ENCODE peak calls at places on chromosomes 6 and 20, in five cellular contexts. Z is upper lobe of left lung, N is IMR-90, T is pancreas, C is breast epithelium. J is an unnamed sample.
A peak's percentile ranks its signal among the peaks of the same experiment; 100 is the strongest.

GRCh38 chr6:133093957-133094356 is 147.2 kb upstream of the EYA4 start:
- DNase-seq in N (no peak), T (no peak), Z (no peak), C (no peak), J (no peak)

GRCh38 chr6:17542243-17542642 is 57.9 kb upstream of the FAM8A1 start:
- DNase-seq in T (no peak), N (no peak), Z (no peak), C (no peak), J (no peak)

GRCh38 chr6:97778290-97779038 is 495.4 kb upstream of the MMS22L start:
- DNase-seq in T (no peak), N (no peak), Z (no peak), C (no peak), J (no peak)

GRCh38 chr6:149820506-149820905 is 43.7 kb downstream of the LRP11 start:
- DNase-seq in C (no peak), Z (no peak), T (no peak), N (no peak), J (no peak)

GRCh38 chr20:4613718-4614620 is 107.7 kb upstream of the PRND start:
- DNase-seq in T (peak; percentile 31), C (no peak), N (no peak), Z (no peak), J (peak; percentile 50)

GRCh38 chr20:50834599-50835005 is 39.7 kb downstream of the BCAS4 start:
- DNase-seq in T (no peak), Z (no peak), N (peak; percentile 94), C (no peak), J (no peak)

GRCh38 chr20:34989118-34989517 is 33.5 kb downstream of the MYH7B start:
- DNase-seq in N (no peak), Z (no peak), T (no peak), C (no peak), J (no peak)

GRCh38 chr6:17013701-17014100 is 88.1 kb upstream of the STMND1 start:
- DNase-seq in C (no peak), N (peak; percentile 91), T (no peak), Z (no peak), J (no peak)

GRCh38 chr6:132587462-132587861 is 2.1 kb downstream of the TAAR5 start:
- DNase-seq in C (no peak), T (no peak), Z (no peak), N (no peak), J (no peak)

GRCh38 chr6:153616506-153616905 is 422.5 kb upstream of the OPRM1 start:
- DNase-seq in C (no peak), N (no peak), Z (no peak), T (no peak), J (no peak)

GRCh38 chr20:48003021-48003420 is 217.7 kb upstream of the SULF2 start:
- DNase-seq in N (no peak), T (no peak), Z (no peak), C (no peak), J (no peak)

GRCh38 chr6:97021194-97021593 is 96.7 kb downstream of the KLHL32 start:
- DNase-seq in T (no peak), Z (no peak), N (no peak), C (no peak), J (no peak)

GRCh38 chr6:16739329-16739801 is 21.9 kb downstream of the ATXN1 start:
- DNase-seq in T (no peak), C (no peak), N (peak; percentile 76), Z (no peak), J (no peak)

GRCh38 chr6:36111526-36111925 is 18.8 kb upstream of the MAPK13 start:
- DNase-seq in N (no peak), T (no peak), C (no peak), Z (no peak), J (no peak)

GRCh38 chr20:21101453-21102251 is 4.5 kb downstream of the LINC00237 start:
- DNase-seq in T (no peak), N (no peak), C (no peak), Z (peak; percentile 87), J (no peak)

GRCh38 chr20:22312744-22313346 is 271.5 kb downstream of the FOXA2 start:
- DNase-seq in T (no peak), Z (no peak), N (peak; percentile 25), C (no peak), J (no peak)

GRCh38 chr6:159151266-159151855 is 17.8 kb upstream of the FNDC1 start:
- DNase-seq in C (no peak), N (peak; percentile 58), T (no peak), Z (no peak), J (no peak)

GRCh38 chr6:132673376-132674094 is 14.6 kb upstream of the TAAR1 start:
- DNase-seq in C (no peak), T (no peak), N (no peak), Z (no peak), J (no peak)

GRCh38 chr6:127436578-127437110 is 22.5 kb downstream of the KIAA0408 start:
- DNase-seq in Z (no peak), N (no peak), C (no peak), T (no peak), J (no peak)

GRCh38 chr20:25017257-25017803 is 24.8 kb upstream of the APMAP start:
- DNase-seq in Z (no peak), T (peak; percentile 96), N (no peak), C (peak; percentile 88), J (no peak)

GRCh38 chr6:25490018-25490865 is 161.8 kb upstream of the SCGN start:
- DNase-seq in Z (no peak), T (peak; percentile 79), C (peak; percentile 61), N (peak; percentile 73), J (peak; percentile 47)
- TF ChIP-seq CTCF in Z (peak; percentile 88), T (peak; percentile 84), C (peak; percentile 81), N (peak; percentile 86), J (peak; percentile 88)

DNA sequence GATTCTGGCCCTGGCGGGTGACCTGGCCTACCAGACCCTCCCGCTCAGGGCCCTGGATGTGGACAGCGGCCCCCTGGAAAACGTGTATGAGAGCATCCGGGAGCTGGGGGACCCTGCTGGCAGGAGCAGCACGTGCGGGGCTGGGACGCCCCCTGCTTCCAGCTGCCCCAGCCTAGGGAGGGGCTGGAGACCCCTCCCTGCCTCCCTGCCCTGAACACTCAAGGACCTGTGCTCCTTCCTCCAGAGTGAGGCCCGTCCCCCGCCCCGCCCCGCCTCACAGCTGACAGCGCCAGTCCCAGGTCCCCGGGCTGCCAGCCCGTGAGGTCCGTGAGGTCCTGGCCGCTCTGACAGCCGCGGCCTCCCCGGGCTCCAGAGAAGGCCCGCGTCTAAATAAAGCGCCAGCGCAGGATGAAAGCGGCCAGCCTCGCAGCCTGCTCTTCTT is 868 bp upstream of the SLC2A4RG start:
- DNase-seq in N (no peak), C (peak; percentile 82), Z (peak; percentile 94), T (peak; percentile 78), J (peak; percentile 33)
- H3K27ac ChIP-seq in N (no peak overlapping the region), C (peak overlapping the region; percentile 79), Z (peak overlapping the region; percentile 64), T (peak overlapping the region; percentile 94), J (peak overlapping the region; percentile 53)

GRCh38 chr6:33492093-33492492 is 37.7 kb downstream of the ZBTB9 start:
- DNase-seq in N (no peak), T (no peak), Z (no peak), C (no peak), J (no peak)
- TF ChIP-seq CTCF in N (no peak), T (no peak), Z (no peak), C (no peak), J (no peak)

GRCh38 chr6:90193359-90193758 is 103.3 kb downstream of the BACH2 start:
- DNase-seq in Z (no peak), T (no peak), N (no peak), C (no peak), J (no peak)
- H3K27ac ChIP-seq in Z (no peak overlapping the region), T (no peak overlapping the region), N (no peak overlapping the region), C (no peak overlapping the region), J (no peak overlapping the region)

GRCh38 chr6:27592107-27592480 is 119.2 kb upstream of the ZNF184 start:
- DNase-seq in C (no peak), Z (no peak), N (no peak), T (no peak), J (no peak)
- TF ChIP-seq CTCF in C (no peak), Z (no peak), N (no peak), T (no peak), J (no peak)

GRCh38 chr20:3100480-3100879 is 16.0 kb upstream of the AVP start:
- DNase-seq in Z (no peak), N (no peak), T (no peak), C (no peak), J (no peak)

GRCh38 chr20:3103369-3104032 is 19.0 kb upstream of the AVP start:
- DNase-seq in T (no peak), N (no peak), Z (no peak), C (no peak), J (no peak)

GRCh38 chr20:3102575-3103368 is 18.2 kb upstream of the AVP start:
- DNase-seq in N (no peak), T (no peak), Z (no peak), C (no peak), J (no peak)

GRCh38 chr20:3101737-3102574 is 17.4 kb upstream of the AVP start:
- DNase-seq in N (no peak), C (no peak), Z (no peak), T (no peak), J (peak; percentile 47)

GRCh38 chr20:3101251-3101650 is 16.7 kb upstream of the AVP start:
- DNase-seq in T (no peak), C (no peak), N (no peak), Z (no peak), J (no peak)
- H3K27ac ChIP-seq in T (no peak overlapping the region), C (no peak overlapping the region), N (no peak overlapping the region), Z (no peak overlapping the region), J (no peak overlapping the region)

DNA sequence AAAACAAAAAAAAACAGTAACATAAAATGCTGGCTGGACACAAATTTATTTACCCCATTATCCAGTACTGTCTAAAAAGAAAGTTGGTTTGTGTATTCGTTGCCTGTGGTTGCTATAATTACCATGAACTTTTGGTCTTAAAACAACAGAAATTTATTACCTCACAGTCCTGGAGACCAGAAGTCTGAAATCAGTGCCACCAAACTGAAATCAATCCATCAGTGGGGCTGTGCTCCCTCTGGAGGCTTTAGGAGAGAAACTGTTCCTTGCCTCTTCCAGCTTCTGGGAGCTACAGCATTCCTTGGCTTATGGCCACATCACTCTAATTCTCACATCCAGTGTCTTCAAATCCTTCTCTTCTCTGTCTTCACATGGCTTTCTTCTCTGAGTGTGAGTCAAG is 79.4 kb downstream of the SNX5 start:
- DNase-seq in T (no peak), N (no peak), C (no peak), Z (no peak), J (no peak)
- TF ChIP-seq CTCF in T (no peak), N (no peak), C (no peak), Z (no peak), J (no peak)

GRCh38 chr6:119739776-119740175 is 390.2 kb upstream of the MAN1A1 start:
- DNase-seq in Z (no peak), N (no peak), C (no peak), T (no peak), J (no peak)
- H3K27ac ChIP-seq in Z (no peak overlapping the region), N (no peak overlapping the region), C (no peak overlapping the region), T (no peak overlapping the region), J (no peak overlapping the region)

DNA sequence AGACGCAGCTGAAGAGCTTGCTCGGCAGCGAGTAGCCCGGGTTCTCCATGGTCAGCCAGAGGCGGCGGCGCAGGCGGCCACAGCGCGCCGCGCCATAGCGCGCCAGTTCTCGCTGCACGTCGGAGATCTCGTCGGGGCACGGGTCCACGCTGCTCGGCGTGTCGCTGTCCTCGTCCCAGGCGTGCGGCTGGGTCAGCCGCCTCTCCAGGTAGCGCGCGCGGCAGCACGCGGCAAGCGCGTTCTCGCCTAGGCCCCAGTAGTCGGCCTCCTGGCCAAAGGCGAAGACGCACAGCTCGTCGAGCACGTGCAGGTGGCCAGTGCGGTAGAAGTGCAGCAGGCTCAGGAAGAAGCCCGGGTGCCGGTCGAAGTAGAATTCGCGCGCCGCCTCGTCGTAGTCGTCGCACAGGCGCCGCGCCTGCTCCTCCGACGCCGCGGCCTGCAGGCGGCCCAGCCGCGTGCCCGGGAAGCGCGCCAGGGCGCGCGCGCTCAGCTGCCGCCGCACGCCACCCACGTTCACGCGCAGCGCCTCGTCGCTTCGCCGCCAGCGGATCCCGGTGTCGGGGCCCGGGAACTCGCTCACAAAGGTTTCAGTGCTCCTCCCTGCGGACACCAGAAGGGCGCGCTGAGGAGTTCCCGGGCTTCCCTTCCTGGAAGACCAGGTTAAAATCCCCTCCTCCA is 2.7 kb downstream of the KCNS1 start:
- DNase-seq in N (no peak), C (no peak), Z (peak; percentile 82), T (peak; percentile 36), J (no peak)
- TF ChIP-seq CTCF in N (peak; percentile 26), C (no peak), Z (no peak), T (no peak), J (no peak)